ENCODE peak calls at places on chromosomes 11 and 22, in five cellular contexts. S, D, U, I and T are unnamed samples.

GRCh38 chr11:58674609-58675008 is 52.1 kb downstream of the CNTF start:
- DNase-seq in S (no peak), I (peak), U (no peak), D (no peak), T (no peak)

GRCh38 chr22:24141586-24141985 is 39.7 kb upstream of the SUSD2 start:
- DNase-seq in S (no peak), D (no peak), I (no peak), U (no peak), T (no peak)

GRCh38 chr11:2415171-2415570 is 14.6 kb downstream of the TSSC4 start:
- DNase-seq in U (no peak), D (no peak), S (no peak), I (peak), T (no peak)

GRCh38 chr11:46696212-46696558 is 4.2 kb downstream of the ARHGAP1 start:
- DNase-seq in D (no peak), U (no peak), S (no peak), I (no peak), T (no peak)

GRCh38 chr22:46758867-46759290 is 3.6 kb upstream of the TBC1D22A start:
- DNase-seq in U (peak), D (peak), I (no peak), S (peak), T (peak)

GRCh38 chr22:35380537-35381423 is at the start of gene HMOX1:
- DNase-seq in I (peak), U (peak), D (peak), S (peak), T (peak)

GRCh38 chr11:30653606-30654005 is 67.5 kb upstream of the MPPED2 start:
- DNase-seq in S (no peak), U (no peak), D (no peak), I (no peak), T (no peak)

GRCh38 chr11:44065161-44065571 is 904 bp upstream of the ACCS start:
- DNase-seq in D (no peak), I (no peak), U (no peak), S (no peak), T (no peak)

GRCh38 chr22:47225931-47226633 is 463.6 kb downstream of the TBC1D22A start:
- DNase-seq in D (no peak), I (no peak), S (no peak), U (no peak), T (no peak)

GRCh38 chr11:30825723-30826122 is 239.6 kb upstream of the MPPED2 start:
- DNase-seq in S (no peak), I (no peak), U (no peak), D (no peak), T (no peak)

GRCh38 chr11:60831501-60832079 is 10.3 kb upstream of the CCDC86 start:
- DNase-seq in S (no peak), D (no peak), U (no peak), I (no peak), T (no peak)

GRCh38 chr11:73147771-73148681 is 5.9 kb upstream of the FCHSD2 start:
- DNase-seq in I (peak), S (no peak), U (no peak), D (no peak), T (no peak)

GRCh38 chr22:38027487-38027886 is 29.7 kb upstream of the PICK1 start:
- DNase-seq in U (no peak), D (no peak), S (no peak), I (no peak), T (no peak)

GRCh38 chr11:124920870-124921609 is 2.0 kb downstream of the HEPN1 start:
- DNase-seq in I (peak), S (peak), U (peak), D (peak), T (peak)

GRCh38 chr11:30344085-30344484 is 21.2 kb downstream of the ARL14EP start:
- DNase-seq in U (no peak), S (no peak), I (no peak), D (no peak), T (no peak)

GRCh38 chr11:27291302-27291889 is 71.6 kb downstream of the CCDC34 start:
- DNase-seq in U (no peak), D (peak), S (peak), I (no peak), T (no peak)

GRCh38 chr22:37244114-37244921 is at the start of gene RAC2:
- DNase-seq in S (peak), U (peak), I (no peak), D (peak), T (peak)

GRCh38 chr11:128776434-128777284 is 82.8 kb downstream of the FLI1 start:
- DNase-seq in U (no peak), S (peak), I (peak), D (peak), T (peak)

GRCh38 chr22:21968452-21969129 is 14.0 kb downstream of the TOP3B start:
- DNase-seq in I (no peak), S (no peak), U (no peak), D (no peak), T (no peak)

GRCh38 chr11:68051191-68052136 is 12.6 kb downstream of the TCIRG1 start:
- DNase-seq in S (no peak), I (peak), U (no peak), D (no peak), T (no peak)

GRCh38 chr22:46791201-46791731 is 28.8 kb downstream of the TBC1D22A start:
- DNase-seq in D (peak), S (no peak), U (peak), I (no peak), T (peak)

GRCh38 chr11:15602779-15603178 is 488.1 kb downstream of the INSC start:
- DNase-seq in S (no peak), D (no peak), U (no peak), I (no peak), T (no peak)

GRCh38 chr22:46330426-46330825 is 5.1 kb upstream of the TRMU start:
- DNase-seq in D (no peak), U (no peak), I (peak), S (no peak), T (no peak)

GRCh38 chr11:125348141-125348651 is 147.9 kb downstream of the FEZ1 start:
- DNase-seq in I (no peak), U (no peak), S (no peak), D (no peak), T (no peak)

GRCh38 chr11:22082178-22082577 is 110.7 kb upstream of the ANO5 start:
- DNase-seq in I (no peak), U (no peak), D (no peak), S (no peak), T (no peak)

GRCh38 chr22:45425101-45425500 is 11.6 kb downstream of the RIBC2 start:
- DNase-seq in D (no peak), U (no peak), I (no peak), S (no peak), T (no peak)